ENCODE peak calls at places on chromosome 22, in ten cellular contexts. B is sciatic nerve, K is upper lobe of left lung, L is DMS153, C is NCI-H1417, E is iris pigment epithelial cell, Q is GM04504, P is mesothelial cell of epicardium, W is aorta, I is NCI-H748 treated with DMSO at 0.1 percent for 48 hours. X is an unnamed sample.

GRCh38 chr22:29257751-29258181 is 10.0 kb downstream of the RHBDD3 start:
- DNase-seq in Q (no peak), K (no peak), E (no peak), W (no peak), P (no peak), C (no peak), B (no peak), L (no peak), I (no peak), X (no peak)

GRCh38 chr22:45096256-45096907 is 67.3 kb upstream of the NUP50 start:
- DNase-seq in W (peak; percentile 57), L (peak; percentile 41), P (no peak), B (peak; percentile 69), E (peak; percentile 57), Q (peak; percentile 36), K (no peak), I (peak; percentile 48), C (peak; percentile 44), X (peak; percentile 42)

GRCh38 chr22:20550851-20551744 is 43.7 kb downstream of the MED15 start:
- DNase-seq in I (no peak), Q (no peak), E (peak; percentile 86), P (no peak), W (peak; percentile 82), C (no peak), B (peak; percentile 70), L (no peak), K (peak; percentile 58), X (no peak)

GRCh38 chr22:38850941-38851849 is 7.4 kb upstream of the NPTXR start:
- DNase-seq in W (peak; percentile 31), L (no peak), P (no peak), B (no peak), E (peak; percentile 79), I (no peak), K (peak; percentile 47), Q (no peak), C (no peak), X (no peak)

GRCh38 chr22:23549198-23549595 is 30.9 kb downstream of the IGLL1 start:
- DNase-seq in E (no peak), Q (no peak), I (no peak), C (no peak), W (peak; percentile 25), P (no peak), L (no peak), B (peak; percentile 42), K (no peak), X (no peak)

GRCh38 chr22:49724030-49724892 is 103.4 kb downstream of the BRD1 start:
- DNase-seq in E (no peak), I (peak; percentile 14), P (no peak), W (no peak), L (peak; percentile 33), B (no peak), K (peak; percentile 81), C (peak; percentile 39), Q (no peak), X (no peak)

GRCh38 chr22:50027639-50028537 is 15.3 kb upstream of the IL17REL start:
- DNase-seq in W (peak; percentile 50), C (no peak), P (no peak), I (no peak), Q (no peak), B (peak; percentile 57), E (peak; percentile 10), L (peak; percentile 50), K (peak; percentile 79), X (no peak)

GRCh38 chr22:39429186-39429585 is 27.6 kb upstream of the MGAT3 start:
- DNase-seq in K (no peak), I (no peak), L (no peak), B (no peak), E (no peak), W (peak; percentile 14), Q (no peak), C (no peak), P (no peak), X (peak; percentile 11)

GRCh38 chr22:27475548-27475897 is 326.0 kb downstream of the MN1 start:
- DNase-seq in B (no peak), K (no peak), E (no peak), W (no peak), P (no peak), Q (no peak), I (no peak), L (no peak), C (no peak), X (no peak)

GRCh38 chr22:35397095-35397904 is 2.6 kb upstream of the MCM5 start:
- DNase-seq in K (no peak), W (no peak), L (no peak), I (no peak), B (no peak), C (no peak), Q (no peak), P (no peak), E (peak; percentile 65), X (no peak)

GRCh38 chr22:29979645-29980303 is 96.8 kb downstream of the MTMR3 start:
- DNase-seq in P (no peak), B (no peak), L (peak; percentile 52), I (no peak), E (no peak), Q (peak; percentile 63), K (no peak), C (no peak), W (no peak), X (no peak)

GRCh38 chr22:35506259-35506570 is 34.4 kb upstream of the RASD2 start:
- DNase-seq in L (no peak), P (no peak), W (no peak), K (no peak), I (no peak), B (no peak), Q (no peak), E (peak; percentile 13), C (no peak), X (no peak)

GRCh38 chr22:20997536-20998257 is 4.2 kb downstream of the THAP7 start:
- DNase-seq in Q (no peak), E (no peak), K (no peak), W (no peak), L (no peak), I (no peak), C (no peak), P (no peak), B (no peak), X (peak; percentile 6)

GRCh38 chr22:31295413-31295812 is 3.1 kb upstream of the PIK3IP1 start:
- DNase-seq in C (no peak), B (no peak), K (no peak), W (no peak), P (no peak), I (no peak), L (no peak), Q (no peak), E (no peak), X (no peak)

GRCh38 chr22:24834845-24835570 is 29.0 kb downstream of the SGSM1 start:
- DNase-seq in C (peak; percentile 8), K (no peak), E (peak; percentile 38), P (no peak), I (peak; percentile 16), L (peak; percentile 31), Q (no peak), W (no peak), B (no peak), X (no peak)

GRCh38 chr22:44678980-44679647 is 22.9 kb upstream of the PRR5 start:
- DNase-seq in B (no peak), L (no peak), C (no peak), W (no peak), E (no peak), K (no peak), Q (no peak), P (no peak), I (no peak), X (no peak)

GRCh38 chr22:42282252-42282942 is 11.9 kb upstream of the TCF20 start:
- DNase-seq in B (no peak), I (no peak), Q (no peak), E (no peak), K (peak; percentile 66), C (no peak), W (peak; percentile 37), L (no peak), P (no peak), X (no peak)

GRCh38 chr22:50014053-50014501 is 1.5 kb upstream of the IL17REL start:
- DNase-seq in W (no peak), B (peak; percentile 48), K (peak; percentile 69), P (no peak), C (no peak), Q (no peak), L (no peak), I (no peak), E (no peak), X (no peak)

GRCh38 chr22:39348909-39349505 is 784 bp upstream of the SYNGR1 start:
- DNase-seq in B (no peak), L (no peak), E (no peak), W (no peak), Q (no peak), P (no peak), K (peak; percentile 76), C (no peak), I (peak; percentile 2), X (peak; percentile 43)

GRCh38 chr22:46269564-46269963 is 1.8 kb downstream of the TTC38 start:
- DNase-seq in I (no peak), W (no peak), P (no peak), L (no peak), K (no peak), C (no peak), Q (no peak), B (peak; percentile 30), E (no peak), X (no peak)

GRCh38 chr22:24157783-24158170 is 23.5 kb upstream of the SUSD2 start:
- DNase-seq in K (no peak), C (no peak), W (peak; percentile 84), B (no peak), I (no peak), Q (no peak), L (no peak), P (no peak), E (no peak), X (no peak)

GRCh38 chr22:37016134-37016910 is 2.9 kb downstream of the TST start:
- DNase-seq in E (no peak), P (no peak), Q (no peak), L (no peak), I (no peak), B (no peak), W (no peak), C (no peak), K (no peak), X (no peak)

GRCh38 chr22:49999063-49999900 is 13.3 kb downstream of the IL17REL start:
- DNase-seq in K (peak; percentile 84), L (no peak), I (no peak), P (no peak), C (no peak), Q (no peak), W (peak; percentile 46), B (peak; percentile 53), E (no peak), X (peak; percentile 76)

GRCh38 chr22:33018232-33018864 is 39.8 kb downstream of the SYN3 start:
- DNase-seq in Q (peak; percentile 12), E (peak; percentile 29), P (no peak), B (peak; percentile 71), I (no peak), C (peak; percentile 14), L (peak; percentile 15), W (no peak), K (no peak), X (peak; percentile 53)

GRCh38 chr22:28670691-28671261 is 8.9 kb downstream of the TTC28 start:
- DNase-seq in E (peak; percentile 40), W (no peak), P (no peak), C (no peak), Q (no peak), L (no peak), K (no peak), B (no peak), I (no peak), X (no peak)

GRCh38 chr22:33529424-33530113 is 390.7 kb downstream of the LARGE1 start:
- DNase-seq in C (no peak), B (no peak), I (no peak), W (no peak), K (no peak), Q (peak; percentile 42), E (no peak), P (no peak), L (no peak), X (no peak)

GRCh38 chr22:47090591-47091240 is 328.3 kb downstream of the TBC1D22A start:
- DNase-seq in W (no peak), E (peak; percentile 81), C (no peak), B (peak; percentile 61), L (no peak), P (no peak), I (peak; percentile 36), Q (no peak), K (no peak), X (no peak)

GRCh38 chr22:17569971-17570511 is 6.7 kb downstream of the SLC25A18 start:
- DNase-seq in I (no peak), W (no peak), E (peak; percentile 37), B (no peak), L (no peak), Q (no peak), P (no peak), C (no peak), K (no peak), X (peak; percentile 40)